ENCODE peak calls at places on chromosome 14, in ten cellular contexts. One of them, this sample, is unnamed.

GRCh38 chr14:105314287-105315185 is at the start of gene PACS2:
- DNase-seq in stimulated activated CD4-positive, alpha-beta T cell treated with anti-CD3 and anti-CD28 coated beads, Interleukin-2, amount 100 ng/mL, for 4 hours: peak
- DNase-seq in astrocyte of the hippocampus: peak
- DNase-seq in glomerular endothelial cell: no peak
- DNase-seq in Right ventricle myocardium inferior: peak
- DNase-seq in AG10803: peak
- DNase-seq in SW 1271: peak
- DNase-seq in AG04449: no peak
- DNase-seq in T follicular helper cell: peak
- DNase-seq in CD8-positive, alpha-beta memory T cell: peak
- DNase-seq in this sample: peak

GRCh38 chr14:63245893-63246292 is 41.6 kb downstream of the RHOJ start:
- DNase-seq in Right ventricle myocardium inferior: no peak
- DNase-seq in SW 1271: no peak
- DNase-seq in stimulated activated CD4-positive, alpha-beta T cell treated with anti-CD3 and anti-CD28 coated beads, Interleukin-2, amount 100 ng/mL, for 4 hours: no peak
- DNase-seq in astrocyte of the hippocampus: no peak
- DNase-seq in CD8-positive, alpha-beta memory T cell: no peak
- DNase-seq in T follicular helper cell: no peak
- DNase-seq in AG10803: no peak
- DNase-seq in glomerular endothelial cell: no peak
- DNase-seq in AG04449: no peak
- DNase-seq in this sample: no peak

GRCh38 chr14:61132336-61132735 is 148.8 kb downstream of the TMEM30B start:
- DNase-seq in T follicular helper cell: no peak
- DNase-seq in AG10803: peak
- DNase-seq in AG04449: no peak
- DNase-seq in SW 1271: no peak
- DNase-seq in CD8-positive, alpha-beta memory T cell: no peak
- DNase-seq in astrocyte of the hippocampus: no peak
- DNase-seq in glomerular endothelial cell: no peak
- DNase-seq in stimulated activated CD4-positive, alpha-beta T cell treated with anti-CD3 and anti-CD28 coated beads, Interleukin-2, amount 100 ng/mL, for 4 hours: no peak
- DNase-seq in Right ventricle myocardium inferior: no peak
- DNase-seq in this sample: no peak

GRCh38 chr14:60757617-60758016 is 23.1 kb downstream of the MNAT1 start:
- DNase-seq in astrocyte of the hippocampus: no peak
- DNase-seq in AG10803: peak
- DNase-seq in CD8-positive, alpha-beta memory T cell: no peak
- DNase-seq in stimulated activated CD4-positive, alpha-beta T cell treated with anti-CD3 and anti-CD28 coated beads, Interleukin-2, amount 100 ng/mL, for 4 hours: no peak
- DNase-seq in T follicular helper cell: no peak
- DNase-seq in AG04449: no peak
- DNase-seq in Right ventricle myocardium inferior: no peak
- DNase-seq in glomerular endothelial cell: no peak
- DNase-seq in SW 1271: no peak
- DNase-seq in this sample: peak

GRCh38 chr14:91323671-91324605 is 79.4 kb upstream of the GPR68 start:
- DNase-seq in AG10803: peak
- DNase-seq in T follicular helper cell: peak
- DNase-seq in glomerular endothelial cell: peak
- DNase-seq in stimulated activated CD4-positive, alpha-beta T cell treated with anti-CD3 and anti-CD28 coated beads, Interleukin-2, amount 100 ng/mL, for 4 hours: peak
- DNase-seq in astrocyte of the hippocampus: peak
- DNase-seq in SW 1271: no peak
- DNase-seq in CD8-positive, alpha-beta memory T cell: peak
- DNase-seq in Right ventricle myocardium inferior: peak
- DNase-seq in AG04449: no peak
- DNase-seq in this sample: peak

GRCh38 chr14:60565211-60565610 is 56.3 kb downstream of the SIX6 start:
- DNase-seq in T follicular helper cell: no peak
- DNase-seq in astrocyte of the hippocampus: peak
- DNase-seq in glomerular endothelial cell: no peak
- DNase-seq in stimulated activated CD4-positive, alpha-beta T cell treated with anti-CD3 and anti-CD28 coated beads, Interleukin-2, amount 100 ng/mL, for 4 hours: no peak
- DNase-seq in AG04449: no peak
- DNase-seq in Right ventricle myocardium inferior: no peak
- DNase-seq in CD8-positive, alpha-beta memory T cell: no peak
- DNase-seq in SW 1271: no peak
- DNase-seq in AG10803: peak
- DNase-seq in this sample: no peak

GRCh38 chr14:44567997-44568396 is 60.9 kb upstream of the FSCB start:
- DNase-seq in stimulated activated CD4-positive, alpha-beta T cell treated with anti-CD3 and anti-CD28 coated beads, Interleukin-2, amount 100 ng/mL, for 4 hours: no peak
- DNase-seq in glomerular endothelial cell: no peak
- DNase-seq in CD8-positive, alpha-beta memory T cell: no peak
- DNase-seq in AG10803: no peak
- DNase-seq in astrocyte of the hippocampus: no peak
- DNase-seq in AG04449: no peak
- DNase-seq in SW 1271: no peak
- DNase-seq in T follicular helper cell: no peak
- DNase-seq in Right ventricle myocardium inferior: no peak
- DNase-seq in this sample: no peak

GRCh38 chr14:97703006-97703760 is 906.0 kb downstream of the VRK1 start:
- DNase-seq in astrocyte of the hippocampus: no peak
- DNase-seq in AG10803: no peak
- DNase-seq in CD8-positive, alpha-beta memory T cell: no peak
- DNase-seq in glomerular endothelial cell: no peak
- DNase-seq in SW 1271: no peak
- DNase-seq in T follicular helper cell: no peak
- DNase-seq in Right ventricle myocardium inferior: no peak
- DNase-seq in AG04449: no peak
- DNase-seq in stimulated activated CD4-positive, alpha-beta T cell treated with anti-CD3 and anti-CD28 coated beads, Interleukin-2, amount 100 ng/mL, for 4 hours: no peak
- DNase-seq in this sample: no peak

GRCh38 chr14:94681300-94682060 is 69.3 kb downstream of the SERPINA3 start:
- DNase-seq in T follicular helper cell: no peak
- DNase-seq in CD8-positive, alpha-beta memory T cell: no peak
- DNase-seq in Right ventricle myocardium inferior: no peak
- DNase-seq in stimulated activated CD4-positive, alpha-beta T cell treated with anti-CD3 and anti-CD28 coated beads, Interleukin-2, amount 100 ng/mL, for 4 hours: no peak
- DNase-seq in glomerular endothelial cell: no peak
- DNase-seq in AG10803: peak
- DNase-seq in astrocyte of the hippocampus: peak
- DNase-seq in SW 1271: peak
- DNase-seq in AG04449: no peak
- DNase-seq in this sample: peak

GRCh38 chr14:20512139-20512905 is 7.0 kb downstream of the RNASE10 start:
- DNase-seq in AG04449: no peak
- DNase-seq in Right ventricle myocardium inferior: no peak
- DNase-seq in SW 1271: no peak
- DNase-seq in astrocyte of the hippocampus: no peak
- DNase-seq in T follicular helper cell: no peak
- DNase-seq in glomerular endothelial cell: no peak
- DNase-seq in AG10803: no peak
- DNase-seq in CD8-positive, alpha-beta memory T cell: no peak
- DNase-seq in stimulated activated CD4-positive, alpha-beta T cell treated with anti-CD3 and anti-CD28 coated beads, Interleukin-2, amount 100 ng/mL, for 4 hours: no peak
- DNase-seq in this sample: no peak

GRCh38 chr14:71371711-71372396 is 464.6 kb downstream of the PCNX1 start:
- DNase-seq in stimulated activated CD4-positive, alpha-beta T cell treated with anti-CD3 and anti-CD28 coated beads, Interleukin-2, amount 100 ng/mL, for 4 hours: no peak
- DNase-seq in CD8-positive, alpha-beta memory T cell: no peak
- DNase-seq in astrocyte of the hippocampus: peak
- DNase-seq in Right ventricle myocardium inferior: no peak
- DNase-seq in T follicular helper cell: no peak
- DNase-seq in AG04449: no peak
- DNase-seq in AG10803: peak
- DNase-seq in glomerular endothelial cell: peak
- DNase-seq in SW 1271: peak
- DNase-seq in this sample: peak

GRCh38 chr14:56124296-56124695 is 6.1 kb downstream of the PELI2 start:
- DNase-seq in stimulated activated CD4-positive, alpha-beta T cell treated with anti-CD3 and anti-CD28 coated beads, Interleukin-2, amount 100 ng/mL, for 4 hours: no peak
- DNase-seq in Right ventricle myocardium inferior: no peak
- DNase-seq in T follicular helper cell: no peak
- DNase-seq in AG04449: no peak
- DNase-seq in AG10803: peak
- DNase-seq in SW 1271: no peak
- DNase-seq in CD8-positive, alpha-beta memory T cell: no peak
- DNase-seq in astrocyte of the hippocampus: no peak
- DNase-seq in glomerular endothelial cell: no peak
- DNase-seq in this sample: no peak

GRCh38 chr14:61341275-61342210 is 20.2 kb downstream of the PRKCH start:
- DNase-seq in AG04449: no peak
- DNase-seq in Right ventricle myocardium inferior: no peak
- DNase-seq in glomerular endothelial cell: no peak
- DNase-seq in T follicular helper cell: no peak
- DNase-seq in CD8-positive, alpha-beta memory T cell: no peak
- DNase-seq in AG10803: no peak
- DNase-seq in astrocyte of the hippocampus: no peak
- DNase-seq in stimulated activated CD4-positive, alpha-beta T cell treated with anti-CD3 and anti-CD28 coated beads, Interleukin-2, amount 100 ng/mL, for 4 hours: no peak
- DNase-seq in SW 1271: no peak
- DNase-seq in this sample: no peak

GRCh38 chr14:74988131-74988530 is 14.6 kb upstream of the EIF2B2 start:
- DNase-seq in AG04449: no peak
- DNase-seq in SW 1271: peak
- DNase-seq in Right ventricle myocardium inferior: no peak
- DNase-seq in astrocyte of the hippocampus: peak
- DNase-seq in CD8-positive, alpha-beta memory T cell: no peak
- DNase-seq in glomerular endothelial cell: peak
- DNase-seq in T follicular helper cell: no peak
- DNase-seq in AG10803: peak
- DNase-seq in stimulated activated CD4-positive, alpha-beta T cell treated with anti-CD3 and anti-CD28 coated beads, Interleukin-2, amount 100 ng/mL, for 4 hours: no peak
- DNase-seq in this sample: peak

GRCh38 chr14:88604213-88604612 is 41.4 kb downstream of the ZC3H14 start:
- DNase-seq in AG04449: no peak
- DNase-seq in stimulated activated CD4-positive, alpha-beta T cell treated with anti-CD3 and anti-CD28 coated beads, Interleukin-2, amount 100 ng/mL, for 4 hours: no peak
- DNase-seq in T follicular helper cell: no peak
- DNase-seq in CD8-positive, alpha-beta memory T cell: no peak
- DNase-seq in astrocyte of the hippocampus: no peak
- DNase-seq in Right ventricle myocardium inferior: no peak
- DNase-seq in SW 1271: no peak
- DNase-seq in glomerular endothelial cell: no peak
- DNase-seq in AG10803: no peak
- DNase-seq in this sample: no peak

GRCh38 chr14:60183138-60183537 is 17.9 kb upstream of the DHRS7 start:
- DNase-seq in Right ventricle myocardium inferior: no peak
- DNase-seq in astrocyte of the hippocampus: no peak
- DNase-seq in stimulated activated CD4-positive, alpha-beta T cell treated with anti-CD3 and anti-CD28 coated beads, Interleukin-2, amount 100 ng/mL, for 4 hours: no peak
- DNase-seq in AG10803: no peak
- DNase-seq in AG04449: no peak
- DNase-seq in T follicular helper cell: no peak
- DNase-seq in glomerular endothelial cell: no peak
- DNase-seq in SW 1271: no peak
- DNase-seq in CD8-positive, alpha-beta memory T cell: no peak
- DNase-seq in this sample: no peak

This sample was measured in RWPE1.